ENCODE peak calls at places on chromosomes 2 and 18, in eight cellular contexts. Z is HCT116, H is choroid plexus epithelial cell, O is cardiac muscle cell, W is left ventricle myocardium inferior, R is foreskin fibroblast, G is OCI-LY7, I is kidney epithelial cell. N is an unnamed sample.

GRCh38 chr2:132253496-132254305 is 91.9 kb upstream of the ANKRD30BL start:
- DNase-seq in Z (no peak), H (no peak), O (no peak), W (no peak), R (no peak), G (no peak), I (no peak), N (no peak)

GRCh38 chr18:40851014-40851429 is 1104.0 kb upstream of the PIK3C3 start:
- DNase-seq in Z (no peak), H (peak), O (no peak), W (no peak), R (peak), G (no peak), I (peak), N (peak)

GRCh38 chr2:195498839-195499490 is 158.1 kb upstream of the SLC39A10 start:
- DNase-seq in Z (no peak), H (peak), O (no peak), W (no peak), R (peak), G (no peak), I (no peak), N (peak)

GRCh38 chr2:169815849-169816248 is 8.9 kb downstream of the METTL5 start:
- DNase-seq in Z (no peak), H (peak), O (no peak), W (no peak), R (peak), G (no peak), I (peak), N (peak)

GRCh38 chr2:182767578-182767977 is 51.5 kb downstream of the DNAJC10 start:
- DNase-seq in Z (peak), H (peak), O (peak), W (no peak), R (peak), G (peak), I (no peak), N (peak)

GRCh38 chr2:237322564-237322963 is 91.4 kb downstream of the COL6A3 start:
- DNase-seq in Z (peak), H (no peak), O (no peak), W (no peak), R (no peak), G (peak), I (no peak), N (no peak)

GRCh38 chr2:69013123-69013836 is at the start of gene ANTXR1:
- DNase-seq in Z (peak), H (peak), O (peak), W (peak), R (peak), G (no peak), I (no peak), N (peak)

GRCh38 chr2:136254681-136255080 is 136.7 kb upstream of the CXCR4 start:
- DNase-seq in Z (no peak), H (no peak), O (no peak), W (no peak), R (no peak), G (peak), I (no peak), N (no peak)

GRCh38 chr2:155382781-155383180 is 684.3 kb downstream of the KCNJ3 start:
- DNase-seq in Z (no peak), H (no peak), O (no peak), W (no peak), R (no peak), G (no peak), I (no peak), N (no peak)

GRCh38 chr2:107362973-107363372 is 463.7 kb upstream of the RGPD4 start:
- DNase-seq in Z (no peak), H (no peak), O (no peak), W (no peak), R (no peak), G (no peak), I (no peak), N (no peak)

GRCh38 chr2:121667618-121668017 is 18.4 kb upstream of the CLASP1 start:
- DNase-seq in Z (no peak), H (no peak), O (no peak), W (no peak), R (no peak), G (no peak), I (no peak), N (no peak)

GRCh38 chr2:236073246-236073645 is 94.9 kb downstream of the GBX2 start:
- DNase-seq in Z (no peak), H (no peak), O (no peak), W (no peak), R (peak), G (no peak), I (no peak), N (no peak)

GRCh38 chr2:106106627-106107508 is 87.2 kb downstream of the UXS1 start:
- DNase-seq in Z (no peak), H (no peak), O (no peak), W (no peak), R (no peak), G (no peak), I (no peak), N (no peak)

GRCh38 chr2:36812196-36812595 is 115.7 kb downstream of the VIT start:
- DNase-seq in Z (peak), H (no peak), O (peak), W (no peak), R (no peak), G (no peak), I (no peak), N (no peak)

GRCh38 chr2:199596549-199596948 is 138.8 kb upstream of the SATB2 start:
- DNase-seq in Z (peak), H (peak), O (no peak), W (no peak), R (peak), G (peak), I (no peak), N (no peak)

GRCh38 chr18:48228301-48228715 is 180.9 kb downstream of the ZBTB7C start:
- DNase-seq in Z (no peak), H (no peak), O (no peak), W (peak), R (peak), G (no peak), I (no peak), N (no peak)

GRCh38 chr2:216504376-216504762 is 5.7 kb downstream of the RPL37A start:
- DNase-seq in Z (no peak), H (no peak), O (no peak), W (no peak), R (no peak), G (no peak), I (no peak), N (no peak)

GRCh38 chr2:96771792-96772618 is 11.3 kb downstream of the CNNM4 start:
- DNase-seq in Z (no peak), H (no peak), O (no peak), W (no peak), R (no peak), G (peak), I (no peak), N (no peak)

GRCh38 chr18:50578030-50578429 is 18.1 kb downstream of the MAPK4 start:
- DNase-seq in Z (no peak), H (no peak), O (no peak), W (no peak), R (no peak), G (peak), I (no peak), N (no peak)

GRCh38 chr2:216666461-216667233 is 28.7 kb downstream of the IGFBP5 start:
- DNase-seq in Z (peak), H (peak), O (peak), W (no peak), R (peak), G (peak), I (no peak), N (peak)

GRCh38 chr2:85439986-85440385 is 21.5 kb downstream of the SH2D6 start:
- DNase-seq in Z (no peak), H (no peak), O (no peak), W (no peak), R (no peak), G (no peak), I (no peak), N (no peak)

GRCh38 chr2:120442923-120443571 is 97.1 kb downstream of the INHBB start:
- DNase-seq in Z (peak), H (no peak), O (peak), W (peak), R (no peak), G (no peak), I (no peak), N (no peak)

GRCh38 chr2:70672990-70673647 is 94.9 kb downstream of the ADD2 start:
- DNase-seq in Z (no peak), H (no peak), O (peak), W (no peak), R (no peak), G (no peak), I (no peak), N (no peak)

GRCh38 chr2:16295891-16296290 is 355.5 kb downstream of the MYCN start:
- DNase-seq in Z (no peak), H (no peak), O (no peak), W (no peak), R (no peak), G (no peak), I (no peak), N (no peak)

GRCh38 chr2:169354244-169354643 is 8.1 kb downstream of the LRP2 start:
- DNase-seq in Z (no peak), H (no peak), O (no peak), W (no peak), R (no peak), G (no peak), I (no peak), N (no peak)

GRCh38 chr2:72153924-72154323 is 6.3 kb upstream of the CYP26B1 start:
- DNase-seq in Z (no peak), H (no peak), O (no peak), W (no peak), R (no peak), G (no peak), I (no peak), N (no peak)

GRCh38 chr18:44803019-44803650 is 122.4 kb downstream of the SETBP1 start:
- DNase-seq in Z (no peak), H (peak), O (peak), W (peak), R (peak), G (no peak), I (no peak), N (peak)

DNA sequence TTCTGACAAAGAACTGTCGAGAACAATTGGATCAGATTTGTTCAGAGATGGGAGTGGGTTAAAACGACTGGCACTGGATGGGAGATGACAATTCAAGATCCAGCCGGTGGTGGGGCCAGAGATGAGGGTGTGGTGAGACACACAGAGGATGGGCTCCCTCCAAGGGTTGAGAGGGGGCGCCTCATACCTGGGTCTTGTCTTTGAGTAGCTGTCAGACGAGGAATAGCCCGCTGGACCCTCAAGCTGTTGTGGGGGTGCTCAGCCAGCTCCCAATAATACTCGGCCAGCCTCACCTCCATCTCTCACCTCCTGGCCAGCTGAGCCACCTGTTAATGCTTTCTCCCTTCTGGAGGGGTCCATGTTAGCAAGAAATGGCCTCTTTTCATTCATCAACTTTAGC is 14.0 kb downstream of the INPP5D start:
- DNase-seq in Z (no peak), H (no peak), O (no peak), W (no peak), R (no peak), G (peak), I (no peak), N (no peak)
- TF ChIP-seq CTCF in Z (no peak), H (no peak), O (no peak), W (no peak), R (no peak), G (peak), I (no peak), N (no peak)

GRCh38 chr2:26850002-26850431 is 2.1 kb downstream of the DPYSL5 start:
- DNase-seq in Z (no peak), H (no peak), O (no peak), W (no peak), R (no peak), G (no peak), I (no peak), N (no peak)
- H3K4me3 ChIP-seq in Z (no peak), H (no peak), O (peak), W (peak), R (no peak), G (no peak), I (no peak), N (no peak)

GRCh38 chr2:135029481-135030134 is 17.6 kb downstream of the MAP3K19 start:
- DNase-seq in Z (no peak), H (no peak), O (no peak), W (no peak), R (no peak), G (no peak), I (no peak), N (no peak)
- TF ChIP-seq CTCF in Z (no peak), H (no peak), O (no peak), W (no peak), R (no peak), G (no peak), I (no peak), N (no peak)

GRCh38 chr2:222268311-222268980 is 30.4 kb downstream of the PAX3 start:
- DNase-seq in Z (no peak), H (no peak), O (no peak), W (no peak), R (peak), G (no peak), I (no peak), N (peak)
- H3K4me3 ChIP-seq in Z (no peak), H (no peak), O (no peak), W (no peak), R (no peak), G (no peak), I (no peak), N (no peak)

GRCh38 chr18:8998481-8999217 is 103.8 kb upstream of the NDUFV2 start:
- DNase-seq in Z (no peak), H (peak), O (no peak), W (no peak), R (peak), G (no peak), I (no peak), N (no peak)
- TF ChIP-seq CTCF in Z (no peak), H (no peak), O (no peak), W (no peak), R (no peak), G (no peak), I (no peak), N (no peak)

DNA sequence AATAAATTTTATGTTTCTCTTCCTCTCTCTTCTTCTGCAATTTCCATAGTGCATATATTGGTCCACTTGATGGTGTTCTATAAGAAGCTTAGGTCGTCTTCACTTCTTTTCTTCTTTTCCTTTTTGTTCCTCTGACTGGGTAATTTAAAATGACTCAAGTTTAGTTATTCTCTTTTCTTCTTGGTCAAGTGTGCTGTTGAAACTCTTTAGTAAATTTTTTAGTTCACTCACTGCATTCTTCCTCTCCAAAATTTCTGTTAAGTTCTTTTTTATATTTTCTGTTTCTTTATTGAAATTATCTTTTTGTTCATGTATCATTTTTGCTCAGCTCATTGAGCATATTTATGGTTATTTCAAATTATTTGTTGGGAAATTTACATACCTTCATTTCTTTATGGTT is 32.7 kb upstream of the ZSWIM2 start:
- DNase-seq in Z (no peak), H (no peak), O (no peak), W (no peak), R (no peak), G (no peak), I (no peak), N (no peak)
- H3K4me3 ChIP-seq in Z (no peak), H (no peak), O (no peak), W (no peak), R (no peak), G (no peak), I (no peak), N (no peak)

N was measured in astrocyte of the spinal cord.